ENCODE peak calls at places on chromosomes 13 and 19, in seven cellular contexts. One of them, this sample, is unnamed.

GRCh38 chr19:23999821-24000610 is 85.3 kb downstream of the ZNF726 start:
- DNase-seq in foreskin melanocyte: no peak
- DNase-seq in non-pigmented ciliary epithelial cell: no peak
- DNase-seq in tibial nerve: no peak
- DNase-seq in fibroblast of the aortic adventitia: no peak
- DNase-seq in HT1080: no peak
- DNase-seq in activated CD4-positive, alpha-beta T cell treated with anti-CD3 and anti-CD28 coated beads for 4 hours: no peak
- DNase-seq in this sample: no peak

GRCh38 chr13:40069173-40070044 is 413.9 kb downstream of the COG6 start:
- DNase-seq in foreskin melanocyte: peak
- DNase-seq in non-pigmented ciliary epithelial cell: no peak
- DNase-seq in fibroblast of the aortic adventitia: peak
- DNase-seq in HT1080: peak
- DNase-seq in tibial nerve: peak
- DNase-seq in activated CD4-positive, alpha-beta T cell treated with anti-CD3 and anti-CD28 coated beads for 4 hours: peak
- DNase-seq in this sample: no peak

GRCh38 chr19:48659768-48660167 is 13.0 kb downstream of the NTN5 start:
- DNase-seq in activated CD4-positive, alpha-beta T cell treated with anti-CD3 and anti-CD28 coated beads for 4 hours: no peak
- DNase-seq in tibial nerve: no peak
- DNase-seq in foreskin melanocyte: no peak
- DNase-seq in fibroblast of the aortic adventitia: no peak
- DNase-seq in HT1080: no peak
- DNase-seq in non-pigmented ciliary epithelial cell: no peak
- DNase-seq in this sample: no peak

GRCh38 chr13:96925869-96926628 is 68.2 kb downstream of the OXGR1 start:
- DNase-seq in tibial nerve: no peak
- DNase-seq in foreskin melanocyte: no peak
- DNase-seq in non-pigmented ciliary epithelial cell: no peak
- DNase-seq in fibroblast of the aortic adventitia: no peak
- DNase-seq in HT1080: no peak
- DNase-seq in activated CD4-positive, alpha-beta T cell treated with anti-CD3 and anti-CD28 coated beads for 4 hours: no peak
- DNase-seq in this sample: no peak

GRCh38 chr13:61873717-61874116 is 458.1 kb upstream of the PCDH20 start:
- DNase-seq in non-pigmented ciliary epithelial cell: no peak
- DNase-seq in fibroblast of the aortic adventitia: no peak
- DNase-seq in activated CD4-positive, alpha-beta T cell treated with anti-CD3 and anti-CD28 coated beads for 4 hours: no peak
- DNase-seq in tibial nerve: no peak
- DNase-seq in foreskin melanocyte: no peak
- DNase-seq in HT1080: no peak
- DNase-seq in this sample: no peak

GRCh38 chr19:19659646-19660245 is 3.7 kb downstream of the ATP13A1 start:
- DNase-seq in non-pigmented ciliary epithelial cell: no peak
- DNase-seq in foreskin melanocyte: no peak
- DNase-seq in tibial nerve: no peak
- DNase-seq in activated CD4-positive, alpha-beta T cell treated with anti-CD3 and anti-CD28 coated beads for 4 hours: no peak
- DNase-seq in HT1080: no peak
- DNase-seq in fibroblast of the aortic adventitia: no peak
- DNase-seq in this sample: no peak

GRCh38 chr13:34207334-34207733 is 389.4 kb downstream of the RFC3 start:
- DNase-seq in non-pigmented ciliary epithelial cell: peak
- DNase-seq in foreskin melanocyte: no peak
- DNase-seq in activated CD4-positive, alpha-beta T cell treated with anti-CD3 and anti-CD28 coated beads for 4 hours: no peak
- DNase-seq in fibroblast of the aortic adventitia: peak
- DNase-seq in HT1080: peak
- DNase-seq in tibial nerve: no peak
- DNase-seq in this sample: no peak

GRCh38 chr13:27408074-27408473 is 16.3 kb upstream of the GTF3A start:
- DNase-seq in non-pigmented ciliary epithelial cell: no peak
- DNase-seq in HT1080: no peak
- DNase-seq in fibroblast of the aortic adventitia: no peak
- DNase-seq in foreskin melanocyte: no peak
- DNase-seq in tibial nerve: no peak
- DNase-seq in activated CD4-positive, alpha-beta T cell treated with anti-CD3 and anti-CD28 coated beads for 4 hours: no peak
- DNase-seq in this sample: peak

GRCh38 chr19:7565332-7565731 is 29.8 kb downstream of the PNPLA6 start:
- DNase-seq in foreskin melanocyte: no peak
- DNase-seq in non-pigmented ciliary epithelial cell: no peak
- DNase-seq in tibial nerve: no peak
- DNase-seq in fibroblast of the aortic adventitia: no peak
- DNase-seq in activated CD4-positive, alpha-beta T cell treated with anti-CD3 and anti-CD28 coated beads for 4 hours: no peak
- DNase-seq in HT1080: no peak
- DNase-seq in this sample: no peak

GRCh38 chr19:48053856-48054255 is 10.0 kb upstream of the CABP5 start:
- DNase-seq in HT1080: peak
- DNase-seq in foreskin melanocyte: peak
- DNase-seq in activated CD4-positive, alpha-beta T cell treated with anti-CD3 and anti-CD28 coated beads for 4 hours: no peak
- DNase-seq in non-pigmented ciliary epithelial cell: no peak
- DNase-seq in fibroblast of the aortic adventitia: no peak
- DNase-seq in tibial nerve: no peak
- DNase-seq in this sample: no peak

GRCh38 chr13:19644947-19645439 is 11.5 kb downstream of the MPHOSPH8 start:
- DNase-seq in non-pigmented ciliary epithelial cell: no peak
- DNase-seq in HT1080: no peak
- DNase-seq in foreskin melanocyte: no peak
- DNase-seq in tibial nerve: no peak
- DNase-seq in fibroblast of the aortic adventitia: no peak
- DNase-seq in activated CD4-positive, alpha-beta T cell treated with anti-CD3 and anti-CD28 coated beads for 4 hours: no peak
- DNase-seq in this sample: no peak

GRCh38 chr13:21221268-21221667 is 44.8 kb downstream of the MRPL57 start:
- DNase-seq in HT1080: no peak
- DNase-seq in tibial nerve: no peak
- DNase-seq in non-pigmented ciliary epithelial cell: no peak
- DNase-seq in foreskin melanocyte: no peak
- DNase-seq in fibroblast of the aortic adventitia: no peak
- DNase-seq in activated CD4-positive, alpha-beta T cell treated with anti-CD3 and anti-CD28 coated beads for 4 hours: no peak
- DNase-seq in this sample: no peak

GRCh38 chr19:41821003-41821735 is 23.3 kb downstream of the LYPD4 start:
- DNase-seq in fibroblast of the aortic adventitia: peak
- DNase-seq in non-pigmented ciliary epithelial cell: peak
- DNase-seq in foreskin melanocyte: peak
- DNase-seq in HT1080: peak
- DNase-seq in activated CD4-positive, alpha-beta T cell treated with anti-CD3 and anti-CD28 coated beads for 4 hours: peak
- DNase-seq in tibial nerve: no peak
- DNase-seq in this sample: no peak

GRCh38 chr19:19568802-19569756 is 31.0 kb downstream of the CILP2 start:
- DNase-seq in non-pigmented ciliary epithelial cell: no peak
- DNase-seq in HT1080: no peak
- DNase-seq in fibroblast of the aortic adventitia: peak
- DNase-seq in foreskin melanocyte: no peak
- DNase-seq in activated CD4-positive, alpha-beta T cell treated with anti-CD3 and anti-CD28 coated beads for 4 hours: no peak
- DNase-seq in tibial nerve: no peak
- DNase-seq in this sample: no peak

GRCh38 chr19:33193864-33194362 is at the start of gene LRP3:
- DNase-seq in activated CD4-positive, alpha-beta T cell treated with anti-CD3 and anti-CD28 coated beads for 4 hours: no peak
- DNase-seq in non-pigmented ciliary epithelial cell: no peak
- DNase-seq in foreskin melanocyte: no peak
- DNase-seq in HT1080: no peak
- DNase-seq in fibroblast of the aortic adventitia: peak
- DNase-seq in tibial nerve: no peak
- DNase-seq in this sample: no peak

GRCh38 chr13:72473321-72473720 is 254.1 kb downstream of the MZT1 start:
- DNase-seq in non-pigmented ciliary epithelial cell: no peak
- DNase-seq in tibial nerve: no peak
- DNase-seq in HT1080: no peak
- DNase-seq in activated CD4-positive, alpha-beta T cell treated with anti-CD3 and anti-CD28 coated beads for 4 hours: no peak
- DNase-seq in fibroblast of the aortic adventitia: no peak
- DNase-seq in foreskin melanocyte: no peak
- DNase-seq in this sample: no peak

GRCh38 chr13:112956516-112957294 is 12.3 kb upstream of the MCF2L start:
- DNase-seq in activated CD4-positive, alpha-beta T cell treated with anti-CD3 and anti-CD28 coated beads for 4 hours: no peak
- DNase-seq in foreskin melanocyte: no peak
- DNase-seq in tibial nerve: no peak
- DNase-seq in HT1080: no peak
- DNase-seq in fibroblast of the aortic adventitia: peak
- DNase-seq in non-pigmented ciliary epithelial cell: no peak
- DNase-seq in this sample: no peak

GRCh38 chr19:38049105-38049649 is 142.2 kb downstream of the SIPA1L3 start:
- DNase-seq in HT1080: peak
- DNase-seq in foreskin melanocyte: no peak
- DNase-seq in non-pigmented ciliary epithelial cell: no peak
- DNase-seq in fibroblast of the aortic adventitia: no peak
- DNase-seq in tibial nerve: no peak
- DNase-seq in activated CD4-positive, alpha-beta T cell treated with anti-CD3 and anti-CD28 coated beads for 4 hours: peak
- DNase-seq in this sample: no peak

GRCh38 chr19:58279042-58279924 is 528 bp downstream of the ZNF8 start:
- DNase-seq in HT1080: peak
- DNase-seq in foreskin melanocyte: peak
- DNase-seq in tibial nerve: peak
- DNase-seq in non-pigmented ciliary epithelial cell: peak
- DNase-seq in activated CD4-positive, alpha-beta T cell treated with anti-CD3 and anti-CD28 coated beads for 4 hours: peak
- DNase-seq in fibroblast of the aortic adventitia: peak
- DNase-seq in this sample: peak

GRCh38 chr19:24054044-24054935 is 32.7 kb upstream of the ZNF254 start:
- DNase-seq in fibroblast of the aortic adventitia: peak
- DNase-seq in non-pigmented ciliary epithelial cell: peak
- DNase-seq in foreskin melanocyte: no peak
- DNase-seq in activated CD4-positive, alpha-beta T cell treated with anti-CD3 and anti-CD28 coated beads for 4 hours: no peak
- DNase-seq in tibial nerve: no peak
- DNase-seq in HT1080: peak
- DNase-seq in this sample: no peak

GRCh38 chr13:22848539-22849052 is 332.2 kb upstream of the SGCG start:
- DNase-seq in HT1080: peak
- DNase-seq in non-pigmented ciliary epithelial cell: no peak
- DNase-seq in fibroblast of the aortic adventitia: no peak
- DNase-seq in tibial nerve: no peak
- DNase-seq in activated CD4-positive, alpha-beta T cell treated with anti-CD3 and anti-CD28 coated beads for 4 hours: no peak
- DNase-seq in foreskin melanocyte: no peak
- DNase-seq in this sample: no peak

GRCh38 chr13:95607363-95607762 is 37.1 kb downstream of the DZIP1 start:
- DNase-seq in non-pigmented ciliary epithelial cell: no peak
- DNase-seq in activated CD4-positive, alpha-beta T cell treated with anti-CD3 and anti-CD28 coated beads for 4 hours: no peak
- DNase-seq in fibroblast of the aortic adventitia: peak
- DNase-seq in HT1080: peak
- DNase-seq in foreskin melanocyte: no peak
- DNase-seq in tibial nerve: no peak
- DNase-seq in this sample: no peak

GRCh38 chr13:110485604-110486003 is 75.9 kb downstream of the RAB20 start:
- DNase-seq in non-pigmented ciliary epithelial cell: no peak
- DNase-seq in foreskin melanocyte: no peak
- DNase-seq in HT1080: no peak
- DNase-seq in fibroblast of the aortic adventitia: no peak
- DNase-seq in activated CD4-positive, alpha-beta T cell treated with anti-CD3 and anti-CD28 coated beads for 4 hours: no peak
- DNase-seq in tibial nerve: no peak
- DNase-seq in this sample: no peak

GRCh38 chr19:17112271-17112670 is 36.7 kb downstream of the MYO9B start:
- DNase-seq in fibroblast of the aortic adventitia: no peak
- DNase-seq in non-pigmented ciliary epithelial cell: no peak
- DNase-seq in tibial nerve: no peak
- DNase-seq in activated CD4-positive, alpha-beta T cell treated with anti-CD3 and anti-CD28 coated beads for 4 hours: no peak
- DNase-seq in foreskin melanocyte: no peak
- DNase-seq in HT1080: no peak
- DNase-seq in this sample: no peak

GRCh38 chr19:13056052-13056660 is 46.5 kb downstream of the LYL1 start:
- DNase-seq in non-pigmented ciliary epithelial cell: no peak
- DNase-seq in tibial nerve: peak
- DNase-seq in foreskin melanocyte: no peak
- DNase-seq in activated CD4-positive, alpha-beta T cell treated with anti-CD3 and anti-CD28 coated beads for 4 hours: no peak
- DNase-seq in fibroblast of the aortic adventitia: peak
- DNase-seq in HT1080: peak
- DNase-seq in this sample: peak

GRCh38 chr19:52398091-52398461 is 427 bp downstream of the ZNF528 start:
- DNase-seq in foreskin melanocyte: no peak
- DNase-seq in non-pigmented ciliary epithelial cell: no peak
- DNase-seq in HT1080: peak
- DNase-seq in fibroblast of the aortic adventitia: no peak
- DNase-seq in activated CD4-positive, alpha-beta T cell treated with anti-CD3 and anti-CD28 coated beads for 4 hours: no peak
- DNase-seq in tibial nerve: no peak
- DNase-seq in this sample: peak

GRCh38 chr13:99388334-99388923 is 81.2 kb upstream of the GPR183 start:
- DNase-seq in activated CD4-positive, alpha-beta T cell treated with anti-CD3 and anti-CD28 coated beads for 4 hours: no peak
- DNase-seq in tibial nerve: no peak
- DNase-seq in non-pigmented ciliary epithelial cell: no peak
- DNase-seq in HT1080: no peak
- DNase-seq in fibroblast of the aortic adventitia: no peak
- DNase-seq in foreskin melanocyte: no peak
- DNase-seq in this sample: no peak

GRCh38 chr13:53408847-53409568 is 380.4 kb downstream of the OLFM4 start:
- DNase-seq in HT1080: no peak
- DNase-seq in non-pigmented ciliary epithelial cell: no peak
- DNase-seq in fibroblast of the aortic adventitia: no peak
- DNase-seq in foreskin melanocyte: no peak
- DNase-seq in activated CD4-positive, alpha-beta T cell treated with anti-CD3 and anti-CD28 coated beads for 4 hours: no peak
- DNase-seq in tibial nerve: no peak
- DNase-seq in this sample: no peak

GRCh38 chr19:18499055-18499775 is 22.7 kb downstream of the ELL start:
- DNase-seq in tibial nerve: no peak
- DNase-seq in foreskin melanocyte: no peak
- DNase-seq in non-pigmented ciliary epithelial cell: no peak
- DNase-seq in HT1080: no peak
- DNase-seq in fibroblast of the aortic adventitia: no peak
- DNase-seq in activated CD4-positive, alpha-beta T cell treated with anti-CD3 and anti-CD28 coated beads for 4 hours: no peak
- DNase-seq in this sample: no peak

GRCh38 chr13:72004975-72005374 is 138.0 kb upstream of the DACH1 start:
- DNase-seq in foreskin melanocyte: no peak
- DNase-seq in activated CD4-positive, alpha-beta T cell treated with anti-CD3 and anti-CD28 coated beads for 4 hours: no peak
- DNase-seq in fibroblast of the aortic adventitia: no peak
- DNase-seq in tibial nerve: peak
- DNase-seq in non-pigmented ciliary epithelial cell: no peak
- DNase-seq in HT1080: no peak
- DNase-seq in this sample: no peak

GRCh38 chr19:4584670-4585460 is 25.4 kb upstream of the SEMA6B start:
- DNase-seq in activated CD4-positive, alpha-beta T cell treated with anti-CD3 and anti-CD28 coated beads for 4 hours: no peak
- DNase-seq in non-pigmented ciliary epithelial cell: no peak
- DNase-seq in foreskin melanocyte: no peak
- DNase-seq in tibial nerve: no peak
- DNase-seq in fibroblast of the aortic adventitia: no peak
- DNase-seq in HT1080: no peak
- DNase-seq in this sample: no peak